ENCODE peak calls at places on chromosomes 2 and 18, in nine cellular contexts. I is tibial artery; O is activated naive CD8-positive, alpha-beta T cell treated with anti-CD3 and anti-CD28 coated beads, Interleukin-2, amount 50 U/mL, for 16 hours; R is dermis microvascular lymphatic vessel endothelial cell; G is kidney tubule cell; Z is NCI-H2107; F is K562; T is stimulated activated CD4-positive, alpha-beta T cell treated with anti-CD3 and anti-CD28 coated beads, Interleukin-2, amount 100 ng/mL, for 24 hours; S is activated naive CD4-positive, alpha-beta T cell treated with anti-CD3 and anti-CD28 coated beads, Interleukin-2, amount 10 ng/mL, durations not matched to agents 7 days and 5 days. L is an unnamed sample.

GRCh38 chr2:88950010-88950409 is 258.5 kb downstream of the RPIA start:
- DNase-seq in I (no peak), O (no peak), R (peak), G (peak), Z (no peak), F (no peak), T (no peak), S (no peak), L (no peak)

GRCh38 chr2:119691651-119692245 is 12.7 kb downstream of the TMEM177 start:
- DNase-seq in I (peak), O (no peak), R (no peak), G (no peak), Z (no peak), F (no peak), T (no peak), S (no peak), L (no peak)

GRCh38 chr2:6392354-6392753 is 473.4 kb downstream of the CMPK2 start:
- DNase-seq in I (no peak), O (no peak), R (no peak), G (no peak), Z (no peak), F (no peak), T (no peak), S (no peak), L (no peak)

GRCh38 chr2:10777111-10777841 is 35.3 kb downstream of the PDIA6 start:
- DNase-seq in I (peak), O (no peak), R (no peak), G (no peak), Z (no peak), F (no peak), T (no peak), S (no peak), L (no peak)

GRCh38 chr2:13821255-13821880 is 811.1 kb upstream of the LRATD1 start:
- DNase-seq in I (no peak), O (no peak), R (no peak), G (peak), Z (no peak), F (no peak), T (no peak), S (no peak), L (no peak)

GRCh38 chr2:105890856-105891255 is 146.1 kb downstream of the NCK2 start:
- DNase-seq in I (no peak), O (no peak), R (no peak), G (no peak), Z (no peak), F (no peak), T (no peak), S (no peak), L (no peak)

GRCh38 chr2:70357076-70358071 is 55.5 kb upstream of the FAM136A start:
- DNase-seq in I (no peak), O (no peak), R (peak), G (peak), Z (no peak), F (no peak), T (no peak), S (no peak), L (no peak)

GRCh38 chr2:48189552-48190228 is 283.4 kb upstream of the FBXO11 start:
- DNase-seq in I (no peak), O (no peak), R (no peak), G (no peak), Z (no peak), F (no peak), T (no peak), S (no peak), L (no peak)

GRCh38 chr2:225411452-225411851 is 11.9 kb downstream of the NYAP2 start:
- DNase-seq in I (no peak), O (no peak), R (no peak), G (no peak), Z (no peak), F (no peak), T (no peak), S (no peak), L (no peak)

GRCh38 chr18:49648811-49649210 is 87.0 kb downstream of the LIPG start:
- DNase-seq in I (no peak), O (no peak), R (no peak), G (peak), Z (no peak), F (no peak), T (no peak), S (no peak), L (no peak)

GRCh38 chr2:95181774-95182173 is 16.2 kb downstream of the ZNF2 start:
- DNase-seq in I (no peak), O (no peak), R (no peak), G (no peak), Z (no peak), F (no peak), T (no peak), S (no peak), L (no peak)

GRCh38 chr18:9658111-9658641 is 43.8 kb upstream of the PPP4R1 start:
- DNase-seq in I (no peak), O (no peak), R (no peak), G (peak), Z (no peak), F (no peak), T (no peak), S (no peak), L (no peak)

GRCh38 chr2:172986040-172986439 is 89.6 kb upstream of the MAP3K20 start:
- DNase-seq in I (no peak), O (no peak), R (peak), G (peak), Z (no peak), F (no peak), T (no peak), S (no peak), L (no peak)

GRCh38 chr2:238963164-238963969 is 115.5 kb downstream of the TWIST2 start:
- DNase-seq in I (peak), O (no peak), R (peak), G (no peak), Z (no peak), F (no peak), T (no peak), S (no peak), L (no peak)

GRCh38 chr2:28662044-28662443 is 89.6 kb upstream of the PPP1CB start:
- DNase-seq in I (peak), O (no peak), R (peak), G (no peak), Z (no peak), F (no peak), T (no peak), S (no peak), L (no peak)

GRCh38 chr18:58196164-58196563 is 152.1 kb downstream of the NEDD4L start:
- DNase-seq in I (no peak), O (no peak), R (peak), G (peak), Z (no peak), F (no peak), T (no peak), S (no peak), L (no peak)

GRCh38 chr18:830315-830901 is 18.4 kb upstream of the YES1 start:
- DNase-seq in I (no peak), O (no peak), R (peak), G (peak), Z (no peak), F (peak), T (no peak), S (peak), L (peak)

GRCh38 chr2:170492010-170492409 is 223.1 kb upstream of the SP5 start:
- DNase-seq in I (no peak), O (no peak), R (no peak), G (no peak), Z (no peak), F (no peak), T (no peak), S (no peak), L (no peak)

GRCh38 chr2:85073061-85073460 is 60.1 kb upstream of the TCF7L1 start:
- DNase-seq in I (no peak), O (no peak), R (no peak), G (no peak), Z (no peak), F (no peak), T (no peak), S (no peak), L (no peak)

GRCh38 chr2:59232394-59233165 is 991.5 kb upstream of the FANCL start:
- DNase-seq in I (no peak), O (no peak), R (no peak), G (no peak), Z (no peak), F (no peak), T (no peak), S (no peak), L (no peak)

GRCh38 chr2:53452957-53453748 is 314.5 kb upstream of the CHAC2 start:
- DNase-seq in I (no peak), O (no peak), R (no peak), G (no peak), Z (no peak), F (no peak), T (no peak), S (no peak), L (no peak)

GRCh38 chr2:516131-516530 is 161.1 kb downstream of the TMEM18 start:
- DNase-seq in I (no peak), O (no peak), R (no peak), G (no peak), Z (no peak), F (no peak), T (no peak), S (no peak), L (no peak)

GRCh38 chr18:47931707-47932103 is 1.2 kb upstream of the SMAD2 start:
- DNase-seq in I (no peak), O (no peak), R (peak), G (peak), Z (no peak), F (peak), T (peak), S (peak), L (no peak)

GRCh38 chr2:168244318-168244717 is 3.1 kb downstream of the STK39 start:
- DNase-seq in I (no peak), O (no peak), R (no peak), G (peak), Z (peak), F (no peak), T (peak), S (peak), L (no peak)

GRCh38 chr18:79520473-79521390 is 125.0 kb downstream of the NFATC1 start:
- DNase-seq in I (no peak), O (no peak), R (no peak), G (no peak), Z (no peak), F (no peak), T (no peak), S (peak), L (no peak)